ENCODE peak calls at places on chromosomes 3 and 15, in nine cellular contexts. W is uterus, Y is colonic mucosa, H is Peyer's patch, L is cardiac fibroblast, T is brain microvascular endothelial cell, S is AG04449, A is lung, R is dorsolateral prefrontal cortex. J is an unnamed sample.

GRCh38 chr3:44988073-44988472 is 12.0 kb downstream of the EXOSC7 start:
- DNase-seq in W (no peak), Y (no peak), H (no peak), L (peak), T (no peak), S (no peak), A (no peak), R (no peak), J (no peak)

GRCh38 chr15:97115764-97116075 is 785.2 kb downstream of the NR2F2 start:
- DNase-seq in W (no peak), Y (no peak), H (no peak), L (no peak), T (no peak), S (no peak), A (no peak), R (no peak), J (no peak)

GRCh38 chr3:76753599-76753998 is 286.3 kb upstream of the ROBO2 start:
- DNase-seq in W (no peak), Y (no peak), H (no peak), L (no peak), T (no peak), S (no peak), A (no peak), R (no peak), J (no peak)

GRCh38 chr15:40329804-40330203 is 6.3 kb downstream of the INAFM2 start:
- DNase-seq in W (no peak), Y (no peak), H (no peak), L (no peak), T (peak), S (no peak), A (no peak), R (no peak), J (no peak)

GRCh38 chr3:146065573-146066006 is 95.4 kb downstream of the PLOD2 start:
- DNase-seq in W (peak), Y (peak), H (no peak), L (peak), T (peak), S (no peak), A (no peak), R (no peak), J (peak)

GRCh38 chr3:191148131-191148530 is 50.9 kb upstream of the OSTN start:
- DNase-seq in W (no peak), Y (no peak), H (no peak), L (peak), T (peak), S (no peak), A (no peak), R (no peak), J (no peak)

GRCh38 chr3:69014022-69014580 is 617 bp upstream of the EOGT start:
- DNase-seq in W (no peak), Y (no peak), H (no peak), L (no peak), T (no peak), S (no peak), A (no peak), R (no peak), J (no peak)

GRCh38 chr15:72342385-72342784 is 22.4 kb upstream of the CELF6 start:
- DNase-seq in W (no peak), Y (no peak), H (peak), L (peak), T (peak), S (no peak), A (no peak), R (no peak), J (no peak)

GRCh38 chr3:37031115-37031682 is 37.9 kb downstream of the MLH1 start:
- DNase-seq in W (peak), Y (no peak), H (no peak), L (peak), T (no peak), S (no peak), A (no peak), R (no peak), J (no peak)

GRCh38 chr15:62453979-62454378 is 288.9 kb upstream of the C2CD4B start:
- DNase-seq in W (no peak), Y (no peak), H (no peak), L (peak), T (peak), S (no peak), A (no peak), R (no peak), J (no peak)

GRCh38 chr3:188617270-188617669 is 463.3 kb downstream of the LPP start:
- DNase-seq in W (no peak), Y (no peak), H (no peak), L (no peak), T (no peak), S (no peak), A (no peak), R (no peak), J (no peak)

GRCh38 chr3:170907519-170908234 is 760 bp downstream of the EIF5A2 start:
- DNase-seq in W (no peak), Y (no peak), H (no peak), L (peak), T (peak), S (no peak), A (no peak), R (no peak), J (no peak)

GRCh38 chr3:12901631-12902045 is 60.3 kb upstream of the RPL32 start:
- DNase-seq in W (no peak), Y (no peak), H (no peak), L (no peak), T (no peak), S (no peak), A (no peak), R (no peak), J (no peak)

DNA sequence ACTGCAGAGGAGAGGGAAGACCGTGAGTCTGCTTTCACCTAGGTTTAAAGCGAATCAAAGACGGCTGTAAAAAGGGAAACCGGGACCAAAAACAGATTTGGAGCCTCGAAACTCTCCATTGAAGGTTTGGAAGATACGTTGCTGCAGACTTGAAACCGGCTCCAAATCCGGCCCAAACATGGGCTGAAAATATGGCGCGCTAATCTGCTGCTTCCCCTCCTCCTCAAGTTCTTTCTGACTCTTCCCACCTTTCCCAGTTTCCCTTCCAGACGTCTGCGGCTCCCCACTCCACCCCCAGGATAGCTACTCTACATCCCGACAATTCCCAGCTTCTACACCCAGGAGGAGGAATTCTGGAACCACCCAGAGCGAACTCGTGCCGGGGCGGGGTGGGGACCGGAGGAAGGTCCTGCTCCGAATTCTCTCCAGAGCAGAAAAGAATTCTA is 8.7 kb downstream of the EOMES start:
- DNase-seq in W (no peak), Y (peak), H (no peak), L (no peak), T (no peak), S (no peak), A (no peak), R (no peak), J (no peak)
- TF ChIP-seq CTCF in W (no peak), Y (no peak), H (no peak), L (no peak), T (no peak), S (no peak), A (no peak), R (no peak), J (no peak)

DNA sequence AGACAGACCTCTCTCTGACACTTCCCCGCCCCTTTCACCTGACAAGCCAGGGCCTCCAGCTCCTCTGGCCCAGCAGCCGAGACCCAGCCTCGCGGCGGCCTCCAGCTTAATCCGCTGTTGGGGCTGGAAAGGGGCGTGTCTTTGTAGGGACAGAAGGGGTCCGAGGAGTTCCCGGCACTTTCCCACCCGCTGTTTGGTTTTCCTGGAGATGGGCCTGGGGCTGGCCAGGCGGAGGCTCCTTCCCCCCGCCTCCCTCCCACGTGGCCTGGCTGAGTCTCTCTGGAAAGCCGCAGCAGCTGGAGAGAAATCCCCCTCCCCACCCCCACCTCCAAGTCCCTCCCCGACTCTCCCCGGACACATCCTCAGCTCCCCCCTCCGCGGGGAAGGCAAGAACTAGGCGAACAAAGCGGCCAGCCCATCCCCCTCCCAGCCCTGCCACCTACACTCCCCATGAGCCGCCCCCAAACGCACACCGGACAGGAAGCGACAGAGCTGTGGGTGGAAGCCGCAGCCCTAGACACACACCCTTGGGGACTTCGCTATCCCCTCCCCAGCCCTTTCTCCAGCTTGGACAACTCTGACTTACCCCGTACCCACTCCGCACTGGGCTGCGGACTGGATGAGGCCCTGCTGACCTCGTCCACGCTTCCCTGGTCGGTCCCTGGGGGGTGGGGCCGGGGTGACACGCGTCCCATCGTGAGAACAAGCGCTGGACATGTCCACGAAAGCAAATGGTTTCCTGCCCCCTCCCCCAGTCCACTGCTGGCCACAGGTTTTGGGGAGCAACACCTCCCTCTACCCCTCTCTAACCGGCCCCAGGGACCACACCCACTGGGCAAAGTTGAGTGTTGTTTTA is 1.2 kb downstream of the IGDCC4 start:
- DNase-seq in W (peak), Y (peak), H (peak), L (peak), T (no peak), S (no peak), A (no peak), R (peak), J (no peak)
- H3K4me3 ChIP-seq in W (peak), Y (peak), H (peak), L (peak), T (peak), S (peak), A (no peak), R (peak), J (peak)

GRCh38 chr3:143261848-143262247 is 142.3 kb downstream of the CHST2 start:
- DNase-seq in W (no peak), Y (no peak), H (no peak), L (no peak), T (no peak), S (no peak), A (no peak), R (no peak), J (no peak)
- TF ChIP-seq CTCF in W (no peak), Y (no peak), H (no peak), L (no peak), T (no peak), S (no peak), A (no peak), R (no peak), J (no peak)

DNA sequence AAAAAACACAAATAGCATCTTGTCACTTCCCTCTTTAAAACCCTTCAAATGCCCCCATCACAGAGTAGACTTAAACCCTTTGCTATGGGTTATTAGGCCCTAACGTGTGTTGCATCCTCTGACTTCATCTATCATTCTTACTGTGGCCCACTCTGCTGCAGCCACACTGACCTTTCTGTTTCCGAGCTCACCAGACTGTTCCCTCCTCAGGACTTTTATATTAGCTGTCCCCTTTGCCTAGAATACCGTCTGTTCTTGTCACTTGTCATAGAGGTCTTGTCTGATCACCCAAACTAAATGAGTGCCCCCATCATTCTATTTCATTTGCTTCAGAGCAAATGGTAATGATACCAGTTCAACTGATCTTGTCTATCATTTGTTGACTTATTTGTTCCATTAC is 877 bp upstream of the FEM1B start:
- DNase-seq in W (no peak), Y (no peak), H (no peak), L (no peak), T (no peak), S (no peak), A (no peak), R (no peak), J (no peak)
- H3K4me3 ChIP-seq in W (peak), Y (peak), H (peak), L (peak), T (peak), S (peak), A (no peak), R (peak), J (peak)